ENCODE peak calls at places on chromosome 18, in four cellular contexts. One of them, this sample, is unnamed.
A peak's percentile ranks its signal among the peaks of the same experiment; 100 is the strongest.

GRCh38 chr18:72555983-72556382 is 11.8 kb upstream of the CBLN2 start:
- DNase-seq in uterus: no peak
- DNase-seq in breast epithelium: no peak
- DNase-seq in A549: no peak
- DNase-seq in this sample: no peak

GRCh38 chr18:43129946-43130523 is 14.6 kb upstream of the RIT2 start:
- DNase-seq in breast epithelium: no peak
- DNase-seq in uterus: no peak
- DNase-seq in A549: no peak
- DNase-seq in this sample: no peak

GRCh38 chr18:51275712-51276473 is 78.4 kb upstream of the MEX3C start:
- DNase-seq in A549: no peak
- DNase-seq in uterus: no peak
- DNase-seq in breast epithelium: no peak
- DNase-seq in this sample: no peak

GRCh38 chr18:8288447-8289213 is 320.6 kb upstream of the RAB12 start:
- DNase-seq in A549: no peak
- DNase-seq in breast epithelium: no peak
- DNase-seq in uterus: no peak
- DNase-seq in this sample: no peak

GRCh38 chr18:38951633-38952032 is 1386.0 kb upstream of the CELF4 start:
- DNase-seq in A549: no peak
- DNase-seq in breast epithelium: no peak
- DNase-seq in uterus: no peak
- DNase-seq in this sample: no peak

GRCh38 chr18:68797901-68798300 is at the start of gene CCDC102B:
- DNase-seq in breast epithelium: no peak
- DNase-seq in A549: no peak
- DNase-seq in uterus: no peak
- DNase-seq in this sample: no peak

GRCh38 chr18:4639628-4640310 is 184.7 kb upstream of the DLGAP1 start:
- DNase-seq in A549: no peak
- DNase-seq in breast epithelium: no peak
- DNase-seq in uterus: no peak
- DNase-seq in this sample: no peak

GRCh38 chr18:48740068-48740440 is 201.2 kb downstream of the CTIF start:
- DNase-seq in uterus: no peak
- DNase-seq in breast epithelium: no peak
- DNase-seq in A549: no peak
- DNase-seq in this sample: no peak

GRCh38 chr18:8339958-8340357 is 269.3 kb upstream of the RAB12 start:
- DNase-seq in uterus: no peak
- DNase-seq in breast epithelium: no peak
- DNase-seq in A549: no peak
- DNase-seq in this sample: no peak

GRCh38 chr18:49745051-49746014 is 68.0 kb downstream of the ACAA2 start:
- DNase-seq in breast epithelium: no peak
- DNase-seq in A549: no peak
- DNase-seq in uterus: no peak
- DNase-seq in this sample: no peak

GRCh38 chr18:71405142-71405806 is 1116.4 kb downstream of the SOCS6 start:
- DNase-seq in breast epithelium: no peak
- DNase-seq in uterus: no peak
- DNase-seq in A549: no peak
- DNase-seq in this sample: no peak

GRCh38 chr18:7766817-7767216 is 199.7 kb downstream of the PTPRM start:
- DNase-seq in A549: no peak
- DNase-seq in uterus: no peak
- DNase-seq in breast epithelium: no peak
- DNase-seq in this sample: no peak

GRCh38 chr18:1914489-1914888 is 656.8 kb downstream of the METTL4 start:
- DNase-seq in uterus: no peak
- DNase-seq in A549: peak; percentile 38
- DNase-seq in breast epithelium: no peak
- DNase-seq in this sample: no peak

GRCh38 chr18:13532406-13533075 is 193.8 kb downstream of the FAM210A start:
- DNase-seq in A549: no peak
- DNase-seq in breast epithelium: no peak
- DNase-seq in uterus: no peak
- DNase-seq in this sample: no peak

GRCh38 chr18:56639094-56639361 is 636 bp upstream of the TXNL1 start:
- DNase-seq in A549: no peak
- DNase-seq in uterus: no peak
- DNase-seq in breast epithelium: no peak
- DNase-seq in this sample: no peak

DNA sequence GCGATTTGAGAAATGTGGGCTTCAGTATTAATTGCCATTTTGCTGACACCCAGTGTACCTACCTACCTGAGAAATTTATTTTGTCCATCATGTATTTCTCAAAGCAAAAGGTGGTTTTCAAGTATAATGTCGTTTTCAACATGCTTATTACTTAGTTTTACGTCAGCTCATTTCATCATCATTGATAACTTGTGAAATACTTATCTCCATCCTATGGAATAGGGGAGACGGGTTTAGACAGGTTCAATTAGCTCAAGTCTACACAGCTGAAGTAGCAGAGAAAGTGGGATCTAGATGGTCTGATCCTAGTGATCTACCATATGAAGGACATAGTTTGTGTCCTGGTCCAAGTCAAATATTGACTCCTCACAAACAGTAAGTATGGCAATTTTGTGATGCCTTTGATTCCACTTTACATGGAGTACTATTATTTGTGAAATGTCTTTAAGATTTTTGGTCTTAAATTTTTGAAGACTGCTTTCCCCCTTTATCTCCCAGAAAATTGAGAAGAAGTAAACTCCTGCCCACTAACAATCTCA is 45.1 kb downstream of the VAPA start:
- DNase-seq in breast epithelium: no peak
- DNase-seq in A549: no peak
- DNase-seq in uterus: no peak
- DNase-seq in this sample: no peak
- TF ChIP-seq POLR2A in breast epithelium: no peak
- TF ChIP-seq POLR2A in A549: no peak
- TF ChIP-seq POLR2A in uterus: no peak
- TF ChIP-seq POLR2A in this sample: no peak

GRCh38 chr18:6728809-6729246 is 688 bp upstream of the ARHGAP28 start:
- DNase-seq in A549: no peak
- DNase-seq in breast epithelium: no peak
- DNase-seq in uterus: no peak
- DNase-seq in this sample: no peak

GRCh38 chr18:6728318-6728717 is 1.2 kb upstream of the ARHGAP28 start:
- DNase-seq in uterus: no peak
- DNase-seq in breast epithelium: no peak
- DNase-seq in A549: no peak
- DNase-seq in this sample: no peak

GRCh38 chr18:6732952-6733351 is 3.4 kb downstream of the ARHGAP28 start:
- DNase-seq in breast epithelium: no peak
- DNase-seq in A549: no peak
- DNase-seq in uterus: no peak
- DNase-seq in this sample: no peak

GRCh38 chr18:6731197-6731596 is 1.7 kb downstream of the ARHGAP28 start:
- DNase-seq in A549: no peak
- DNase-seq in uterus: no peak
- DNase-seq in breast epithelium: no peak
- DNase-seq in this sample: no peak

DNA sequence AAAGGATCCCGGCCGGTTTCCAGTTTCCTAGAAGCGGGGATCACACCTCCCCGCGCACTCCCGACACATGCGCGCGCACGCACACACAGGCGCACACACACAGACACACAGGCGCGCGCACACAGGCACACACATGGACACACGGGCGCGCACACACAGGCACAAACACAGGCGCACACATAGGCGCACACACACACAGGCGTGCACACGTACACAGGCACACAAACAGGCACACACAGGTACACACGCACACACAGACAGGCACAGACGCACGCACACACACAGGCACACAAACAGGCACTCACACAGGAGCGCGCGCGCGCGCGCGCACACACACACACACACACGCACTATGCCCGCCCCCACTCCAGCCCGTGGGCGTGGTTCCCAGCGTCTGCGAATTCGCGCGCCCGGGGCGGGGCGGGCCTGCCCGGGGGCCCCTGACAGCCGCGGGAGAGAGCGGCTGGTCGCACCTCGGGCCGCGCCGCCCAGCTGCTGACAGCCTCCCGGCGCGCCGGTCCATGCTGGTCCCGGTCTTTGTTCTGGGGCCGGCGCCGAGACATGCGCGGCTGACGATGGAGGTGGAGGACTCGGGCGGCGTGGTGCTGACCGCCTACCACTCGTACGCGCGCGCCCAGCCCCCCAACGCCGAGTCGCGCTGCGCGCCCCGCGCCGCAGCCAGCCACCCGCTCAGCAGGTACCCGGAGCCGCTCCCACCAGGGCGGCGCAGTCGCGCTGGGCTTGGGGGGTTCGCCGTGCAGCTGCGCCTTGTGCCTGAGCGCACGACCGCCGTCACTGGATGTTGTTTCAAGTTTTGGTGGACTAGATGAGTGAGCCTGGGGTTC is at the start of gene ARHGAP28:
- DNase-seq in breast epithelium: peak; percentile 62
- DNase-seq in uterus: peak; percentile 83
- DNase-seq in A549: peak; percentile 76
- DNase-seq in this sample: no peak
- TF ChIP-seq POLR2A in breast epithelium: no peak
- TF ChIP-seq POLR2A in uterus: no peak
- TF ChIP-seq POLR2A in A549: no peak
- TF ChIP-seq POLR2A in this sample: no peak

GRCh38 chr18:78123926-78124797 is 855.5 kb upstream of the SALL3 start:
- DNase-seq in breast epithelium: no peak
- DNase-seq in A549: no peak
- DNase-seq in uterus: no peak
- DNase-seq in this sample: peak; percentile 77

GRCh38 chr18:78126106-78126505 is 853.5 kb upstream of the SALL3 start:
- DNase-seq in uterus: no peak
- DNase-seq in A549: no peak
- DNase-seq in breast epithelium: no peak
- DNase-seq in this sample: no peak

GRCh38 chr18:78127041-78127440 is 852.6 kb upstream of the SALL3 start:
- DNase-seq in breast epithelium: no peak
- DNase-seq in uterus: no peak
- DNase-seq in A549: no peak
- DNase-seq in this sample: no peak

GRCh38 chr18:78123144-78123909 is 856.3 kb upstream of the SALL3 start:
- DNase-seq in uterus: no peak
- DNase-seq in A549: no peak
- DNase-seq in breast epithelium: no peak
- DNase-seq in this sample: peak; percentile 86

GRCh38 chr18:78125497-78125896 is 854.1 kb upstream of the SALL3 start:
- DNase-seq in A549: no peak
- DNase-seq in uterus: no peak
- DNase-seq in breast epithelium: no peak
- DNase-seq in this sample: no peak
- TF ChIP-seq POLR2A in A549: no peak
- TF ChIP-seq POLR2A in uterus: no peak
- TF ChIP-seq POLR2A in breast epithelium: no peak
- TF ChIP-seq POLR2A in this sample: no peak

DNA sequence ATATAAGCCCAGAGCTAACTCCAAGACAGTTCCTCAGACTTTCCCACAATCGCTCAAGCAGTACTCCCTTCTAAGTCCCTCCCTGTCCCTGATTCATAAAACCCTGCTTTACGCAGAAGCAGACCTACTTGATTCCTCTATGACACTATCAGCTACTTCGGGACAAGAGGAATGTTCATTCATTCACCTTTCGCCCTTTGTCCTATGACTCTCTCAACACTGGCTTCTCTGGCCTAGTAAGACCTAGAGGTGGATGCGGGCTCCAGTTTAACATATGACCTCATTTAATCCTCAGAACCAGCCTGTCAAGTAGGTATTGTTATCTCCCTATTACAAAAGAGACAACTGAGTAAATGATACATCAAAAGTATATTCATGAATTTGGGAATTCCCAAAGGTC is 10.2 kb downstream of the LPIN2 start:
- DNase-seq in breast epithelium: no peak
- DNase-seq in uterus: no peak
- DNase-seq in A549: no peak
- DNase-seq in this sample: no peak
- TF ChIP-seq POLR2A in breast epithelium: no peak
- TF ChIP-seq POLR2A in uterus: no peak
- TF ChIP-seq POLR2A in A549: no peak
- TF ChIP-seq POLR2A in this sample: no peak

DNA sequence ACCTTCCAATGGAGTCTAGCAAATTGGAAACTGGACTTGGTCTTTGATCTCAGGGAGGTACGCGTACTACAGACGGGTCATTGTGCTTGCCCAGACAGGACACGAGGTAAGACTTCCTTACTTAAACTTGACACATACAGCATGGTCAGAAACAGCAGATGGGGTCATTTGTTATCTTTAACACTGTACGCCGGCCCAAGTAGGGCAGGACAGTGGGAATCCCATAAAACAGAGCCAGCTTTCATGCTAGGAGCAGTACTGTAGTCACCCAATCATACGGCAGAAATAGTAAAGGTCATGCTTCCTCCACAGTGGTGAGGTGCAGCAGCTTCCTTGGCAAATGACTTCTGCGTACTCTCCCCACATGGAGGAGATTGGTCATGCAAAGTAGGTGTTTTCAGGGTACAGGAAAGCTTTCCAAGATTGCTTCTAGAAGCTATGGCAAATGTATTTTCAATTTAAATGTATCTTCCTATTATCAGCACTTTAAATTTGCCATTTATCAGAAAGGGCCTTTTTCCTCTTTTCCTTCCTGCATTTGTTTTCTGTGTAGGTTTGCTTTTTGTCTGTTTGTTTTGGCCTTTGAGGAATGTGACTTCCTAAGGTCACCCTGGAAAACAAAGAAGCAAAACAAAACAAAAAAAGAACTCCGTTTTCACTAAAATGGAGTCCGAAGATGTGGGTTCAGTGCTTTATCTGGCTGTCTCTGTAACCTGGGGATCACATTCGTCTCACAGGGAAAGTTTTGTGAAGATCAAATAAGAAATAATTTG is 74.0 kb upstream of the DSG1 start:
- DNase-seq in uterus: no peak
- DNase-seq in breast epithelium: no peak
- DNase-seq in A549: no peak
- DNase-seq in this sample: no peak
- TF ChIP-seq POLR2A in uterus: no peak
- TF ChIP-seq POLR2A in breast epithelium: no peak
- TF ChIP-seq POLR2A in A549: no peak
- TF ChIP-seq POLR2A in this sample: no peak

This sample was measured in esophagus muscularis mucosa.